ENCODE peak calls at places on chromosomes 13 and 19, in ten cellular contexts. S, E, Y, H, L, N, R, J, P and U are unnamed samples.

GRCh38 chr13:47890146-47890814 is 110.8 kb downstream of the SUCLA2 start:
- DNase-seq in S (no peak), E (no peak), Y (no peak), H (no peak), L (peak), N (no peak), R (no peak), J (no peak), P (peak), U (no peak)

GRCh38 chr13:32247887-32248286 is 67.3 kb downstream of the ZAR1L start:
- DNase-seq in S (no peak), E (no peak), Y (no peak), H (no peak), L (no peak), N (no peak), R (no peak), J (no peak), P (no peak), U (no peak)

GRCh38 chr19:1624458-1624857 is 19.2 kb upstream of the UQCR11 start:
- DNase-seq in S (no peak), E (no peak), Y (peak), H (peak), L (peak), N (peak), R (peak), J (peak), P (peak), U (no peak)

GRCh38 chr13:25678398-25678797 is 306.6 kb downstream of the ATP8A2 start:
- DNase-seq in S (no peak), E (no peak), Y (no peak), H (no peak), L (no peak), N (no peak), R (no peak), J (no peak), P (peak), U (peak)

GRCh38 chr19:2270572-2271515 is 11.1 kb downstream of the PEAK3 start:
- DNase-seq in S (peak), E (peak), Y (peak), H (no peak), L (peak), N (peak), R (peak), J (peak), P (peak), U (peak)

GRCh38 chr19:10420444-10421239 is at the start of gene PDE4A:
- DNase-seq in S (no peak), E (no peak), Y (peak), H (no peak), L (peak), N (no peak), R (no peak), J (peak), P (peak), U (no peak)

GRCh38 chr13:113058988-113059850 is 46.4 kb upstream of the F7 start:
- DNase-seq in S (no peak), E (no peak), Y (no peak), H (no peak), L (peak), N (no peak), R (no peak), J (peak), P (no peak), U (no peak)

GRCh38 chr13:113900646-113901045 is 36.8 kb upstream of the GAS6 start:
- DNase-seq in S (no peak), E (peak), Y (no peak), H (no peak), L (no peak), N (no peak), R (no peak), J (no peak), P (no peak), U (peak)

GRCh38 chr19:1969176-1970002 is 28.4 kb downstream of the CSNK1G2 start:
- DNase-seq in S (no peak), E (no peak), Y (no peak), H (no peak), L (no peak), N (no peak), R (no peak), J (no peak), P (no peak), U (no peak)

GRCh38 chr13:112844411-112844810 is 124.6 kb upstream of the MCF2L start:
- DNase-seq in S (no peak), E (no peak), Y (no peak), H (no peak), L (no peak), N (no peak), R (no peak), J (no peak), P (no peak), U (no peak)

GRCh38 chr13:112077729-112078128 is 10.8 kb downstream of the SOX1 start:
- DNase-seq in S (no peak), E (no peak), Y (no peak), H (no peak), L (no peak), N (no peak), R (no peak), J (no peak), P (no peak), U (peak)

GRCh38 chr13:99380921-99381645 is 73.9 kb upstream of the GPR183 start:
- DNase-seq in S (peak), E (no peak), Y (peak), H (no peak), L (no peak), N (peak), R (no peak), J (no peak), P (peak), U (peak)

GRCh38 chr13:40547545-40548322 is 118.7 kb downstream of the FOXO1 start:
- DNase-seq in S (no peak), E (no peak), Y (no peak), H (no peak), L (peak), N (no peak), R (no peak), J (no peak), P (no peak), U (no peak)

GRCh38 chr13:111519490-111520170 is 199.2 kb downstream of the TEX29 start:
- DNase-seq in S (no peak), E (peak), Y (no peak), H (no peak), L (no peak), N (no peak), R (no peak), J (no peak), P (no peak), U (no peak)

GRCh38 chr19:4094291-4094690 is 27.6 kb upstream of the ZBTB7A start:
- DNase-seq in S (no peak), E (no peak), Y (no peak), H (no peak), L (no peak), N (no peak), R (no peak), J (no peak), P (no peak), U (peak)

GRCh38 chr13:26280822-26281221 is 26.9 kb downstream of the CDK8 start:
- DNase-seq in S (no peak), E (no peak), Y (no peak), H (no peak), L (peak), N (no peak), R (no peak), J (no peak), P (no peak), U (no peak)

GRCh38 chr19:31146546-31147183 is 202.6 kb downstream of the TSHZ3 start:
- DNase-seq in S (no peak), E (no peak), Y (no peak), H (no peak), L (no peak), N (no peak), R (no peak), J (no peak), P (no peak), U (no peak)

GRCh38 chr13:111489301-111489700 is 168.9 kb downstream of the TEX29 start:
- DNase-seq in S (no peak), E (peak), Y (no peak), H (no peak), L (no peak), N (no peak), R (no peak), J (no peak), P (no peak), U (peak)